ENCODE peak calls at places on chromosomes 12 and 14, in seven cellular contexts. I is AG08395; B is stimulated activated CD4-positive, alpha-beta T cell treated with anti-CD3 and anti-CD28 coated beads, Interleukin-15, amount 100 ng/mL, for 24 hours; Y is WTC11; E is LHCN-M2; J is RKO; N is activated CD4-positive, alpha-beta T cell treated with anti-CD3 and anti-CD28 coated beads, Interleukin-2, amount 50 U/mL, for 1 hour. H is an unnamed sample.
A peak's percentile ranks its signal among the peaks of the same experiment; 100 is the strongest.

GRCh38 chr12:25764409-25764808 is 194.1 kb upstream of the RASSF8 start:
- DNase-seq in N (no peak), I (no peak), E (no peak), Y (no peak), J (no peak), B (no peak), H (no peak)

GRCh38 chr12:72276212-72276865 is 4.2 kb downstream of the TRHDE start:
- DNase-seq in I (no peak), N (no peak), B (no peak), J (no peak), E (no peak), Y (no peak), H (no peak)

GRCh38 chr12:107243316-107243715 is 150.0 kb upstream of the CRY1 start:
- DNase-seq in I (no peak), J (no peak), E (no peak), B (no peak), Y (no peak), N (no peak), H (no peak)

GRCh38 chr12:109347579-109347978 is at the start of gene MYO1H:
- DNase-seq in N (no peak), B (no peak), I (no peak), Y (no peak), J (no peak), E (no peak), H (no peak)

GRCh38 chr14:51331651-51332367 is 91.8 kb downstream of the TMX1 start:
- DNase-seq in I (no peak), J (no peak), Y (no peak), E (no peak), N (no peak), B (no peak), H (no peak)

GRCh38 chr14:23887536-23887935 is 66.0 kb upstream of the DHRS4 start:
- DNase-seq in N (no peak), I (no peak), E (no peak), B (no peak), Y (no peak), J (no peak), H (no peak)

GRCh38 chr12:15712823-15713663 is 76.1 kb downstream of the EPS8 start:
- DNase-seq in J (no peak), N (no peak), E (no peak), B (no peak), Y (no peak), I (no peak), H (no peak)

GRCh38 chr14:73714656-73715081 is 485 bp upstream of the PNMA1 start:
- DNase-seq in B (no peak), E (no peak), N (no peak), Y (no peak), J (no peak), I (peak; percentile 14), H (no peak)

GRCh38 chr14:100070310-100070709 is 5.1 kb downstream of the EVL start:
- DNase-seq in B (peak; percentile 42), E (no peak), I (no peak), N (peak; percentile 55), J (no peak), Y (no peak), H (no peak)

GRCh38 chr14:101735453-101735852 is 26.1 kb upstream of the PPP2R5C start:
- DNase-seq in N (no peak), Y (no peak), B (no peak), I (no peak), J (no peak), E (no peak), H (no peak)

GRCh38 chr12:76025601-76026575 is 5.7 kb downstream of the PHLDA1 start:
- DNase-seq in E (peak; percentile 78), J (peak; percentile 79), B (no peak), Y (no peak), N (no peak), I (no peak), H (no peak)

GRCh38 chr14:87108726-87109125 is 884.3 kb downstream of the GALC start:
- DNase-seq in B (no peak), Y (no peak), J (peak; percentile 1), E (peak; percentile 78), I (peak; percentile 86), N (no peak), H (no peak)

GRCh38 chr12:12095016-12095415 is 24.3 kb downstream of the BCL2L14 start:
- DNase-seq in B (no peak), Y (no peak), N (no peak), E (no peak), I (no peak), J (no peak), H (no peak)

GRCh38 chr14:74237441-74237840 is 1.8 kb upstream of the VSX2 start:
- DNase-seq in N (no peak), E (peak; percentile 10), Y (no peak), J (peak; percentile 54), B (no peak), I (no peak), H (no peak)

GRCh38 chr14:21997300-21997699 is 323.7 kb upstream of the OR4E1 start:
- DNase-seq in J (peak; percentile 70), Y (peak; percentile 39), N (no peak), B (peak; percentile 37), E (peak; percentile 6), I (no peak), H (no peak)

H was measured in activated naive CD8-positive, alpha-beta T cell treated with anti-CD3 and anti-CD28 coated beads, Interleukin-2, amount 50 U/mL, for 24 hours.